ENCODE peak calls at places on chromosomes 4 and X, in seven cellular contexts. N, D, T, F, I, E and W are unnamed samples.

GRCh38 chr4:75542824-75543223 is 13.0 kb upstream of the ODAPH start:
- DNase-seq in N (no peak), D (no peak), T (no peak), F (peak; percentile 10), I (no peak), E (no peak), W (no peak)

GRCh38 chr4:76200771-76201224 is 12.8 kb downstream of the SCARB2 start:
- DNase-seq in N (no peak), D (no peak), T (no peak), F (no peak), I (no peak), E (no peak), W (no peak)

GRCh38 chr4:149897784-149898183 is 82.1 kb upstream of the IQCM start:
- DNase-seq in N (no peak), D (no peak), T (no peak), F (peak; percentile 54), I (no peak), E (no peak), W (no peak)

GRCh38 chr4:78691971-78692814 is 84.0 kb upstream of the BMP2K start:
- DNase-seq in N (no peak), D (no peak), T (no peak), F (no peak), I (peak; percentile 46), E (no peak), W (no peak)

GRCh38 chrX:13265549-13266132 is 54.2 kb downstream of the ATXN3L start:
- DNase-seq in N (no peak), D (no peak), T (no peak), F (no peak), I (no peak), E (no peak), W (no peak)

GRCh38 chr4:88780389-88780788 is 82.8 kb upstream of the NAP1L5 start:
- DNase-seq in N (no peak), D (no peak), T (no peak), F (no peak), I (no peak), E (no peak), W (no peak)

GRCh38 chr4:31692407-31692940 is 972.3 kb downstream of the PCDH7 start:
- DNase-seq in N (peak; percentile 11), D (no peak), T (no peak), F (peak; percentile 81), I (no peak), E (no peak), W (peak; percentile 8)

GRCh38 chr4:7861440-7861881 is 78.2 kb downstream of the AFAP1 start:
- DNase-seq in N (no peak), D (no peak), T (no peak), F (peak; percentile 82), I (no peak), E (no peak), W (no peak)

GRCh38 chrX:120260369-120260768 is 9.8 kb downstream of the ZBTB33 start:
- DNase-seq in N (peak; percentile 25), D (no peak), T (no peak), F (no peak), I (no peak), E (no peak), W (peak; percentile 69)

GRCh38 chr4:168566736-168567135 is 69.9 kb downstream of the PALLD start:
- DNase-seq in N (no peak), D (no peak), T (no peak), F (no peak), I (no peak), E (no peak), W (no peak)

GRCh38 chr4:124152130-124152529 is 560.4 kb downstream of the ANKRD50 start:
- DNase-seq in N (no peak), D (no peak), T (no peak), F (no peak), I (no peak), E (no peak), W (no peak)

GRCh38 chr4:73869130-73870055 is at the start of gene CXCL1:
- DNase-seq in N (no peak), D (no peak), T (peak; percentile 66), F (no peak), I (peak; percentile 23), E (no peak), W (no peak)

GRCh38 chr4:156194896-156195295 is 241.2 kb upstream of the CTSO start:
- DNase-seq in N (no peak), D (no peak), T (no peak), F (no peak), I (no peak), E (no peak), W (no peak)

GRCh38 chrX:110992611-110993010 is 103.4 kb upstream of the PAK3 start:
- DNase-seq in N (peak; percentile 57), D (peak; percentile 13), T (no peak), F (peak; percentile 5), I (no peak), E (no peak), W (peak; percentile 11)

GRCh38 chrX:140572724-140573123 is 67.9 kb upstream of the SOX3 start:
- DNase-seq in N (peak; percentile 2), D (peak; percentile 16), T (peak; percentile 52), F (peak; percentile 36), I (no peak), E (no peak), W (peak; percentile 48)

GRCh38 chr4:2798399-2799301 is 5.8 kb downstream of the SH3BP2 start:
- DNase-seq in N (no peak), D (peak; percentile 74), T (no peak), F (peak; percentile 18), I (peak; percentile 83), E (no peak), W (peak; percentile 75)

GRCh38 chr4:143406523-143406922 is 69.8 kb downstream of the GAB1 start:
- DNase-seq in N (no peak), D (no peak), T (no peak), F (peak; percentile 96), I (peak; percentile 69), E (no peak), W (peak; percentile 77)

GRCh38 chrX:69036674-69037573 is 128.3 kb downstream of the PJA1 start:
- DNase-seq in N (no peak), D (no peak), T (peak; percentile 46), F (no peak), I (no peak), E (no peak), W (no peak)

GRCh38 chr4:123564758-123565346 is 168.3 kb downstream of the SPRY1 start:
- DNase-seq in N (peak; percentile 66), D (peak; percentile 76), T (no peak), F (peak; percentile 74), I (peak; percentile 46), E (no peak), W (peak; percentile 66)

GRCh38 chr4:123233409-123233808 is 163.2 kb upstream of the SPRY1 start:
- DNase-seq in N (no peak), D (no peak), T (no peak), F (peak; percentile 9), I (no peak), E (no peak), W (no peak)

GRCh38 chrX:17298564-17298963 is 76.4 kb upstream of the NHS start:
- DNase-seq in N (no peak), D (no peak), T (no peak), F (no peak), I (no peak), E (no peak), W (no peak)

GRCh38 chr4:13528823-13529129 is 15.5 kb downstream of the NKX3-2 start:
- DNase-seq in N (no peak), D (peak; percentile 18), T (no peak), F (no peak), I (no peak), E (no peak), W (no peak)

GRCh38 chr4:154425514-154425913 is 66.1 kb downstream of the DCHS2 start:
- DNase-seq in N (no peak), D (no peak), T (no peak), F (no peak), I (no peak), E (no peak), W (no peak)

GRCh38 chr4:122652379-122652778 is 31.5 kb upstream of the IL21 start:
- DNase-seq in N (no peak), D (peak; percentile 35), T (no peak), F (peak; percentile 87), I (no peak), E (no peak), W (peak; percentile 20)

GRCh38 chr4:40121515-40121914 is 64.9 kb downstream of the N4BP2 start:
- DNase-seq in N (no peak), D (no peak), T (no peak), F (peak; percentile 63), I (no peak), E (no peak), W (no peak)

GRCh38 chrX:5388087-5388486 is 840.6 kb downstream of the NLGN4X start:
- DNase-seq in N (no peak), D (no peak), T (no peak), F (no peak), I (no peak), E (no peak), W (peak; percentile 47)

GRCh38 chr4:11429646-11430045 is 952 bp upstream of the HS3ST1 start:
- DNase-seq in N (no peak), D (no peak), T (no peak), F (no peak), I (no peak), E (no peak), W (no peak)